ENCODE peak calls at places on chromosomes 5 and 9, in nine cellular contexts. O is astrocyte; C is activated CD4-positive, alpha-beta T cell treated with anti-CD3 and anti-CD28 coated beads for 48 hours; Z is NCI-H2081; K is SK-N-MC; U is M059J; P is esophagus squamous epithelium; J is activated gamma-delta T cell treated with anti-CD3 and anti-CD28 coated beads, Interleukin-2, amount 50 U/mL, for 16 hours; H is activated naive CD4-positive, alpha-beta T cell. I is an unnamed sample.

GRCh38 chr5:157816682-157817268 is 42.2 kb downstream of the CLINT1 start:
- DNase-seq in O (no peak), C (no peak), Z (no peak), K (no peak), U (peak), P (no peak), J (no peak), H (no peak), I (no peak)

GRCh38 chr5:3226171-3226570 is 369.5 kb upstream of the IRX1 start:
- DNase-seq in O (no peak), C (no peak), Z (no peak), K (no peak), U (peak), P (no peak), J (no peak), H (no peak), I (no peak)

GRCh38 chr9:69186841-69187611 is 12.9 kb downstream of the TJP2 start:
- DNase-seq in O (peak), C (no peak), Z (no peak), K (no peak), U (peak), P (no peak), J (no peak), H (no peak), I (peak)

GRCh38 chr9:115730845-115731244 is 422.7 kb upstream of the PAPPA start:
- DNase-seq in O (no peak), C (no peak), Z (no peak), K (peak), U (peak), P (no peak), J (no peak), H (no peak), I (no peak)

GRCh38 chr9:109817146-109817845 is 37.3 kb downstream of the PALM2AKAP2 start:
- DNase-seq in O (peak), C (no peak), Z (no peak), K (no peak), U (peak), P (no peak), J (no peak), H (no peak), I (peak)

GRCh38 chr5:78557601-78558000 is 91.0 kb downstream of the LHFPL2 start:
- DNase-seq in O (no peak), C (no peak), Z (no peak), K (no peak), U (no peak), P (no peak), J (no peak), H (no peak), I (no peak)

GRCh38 chr9:37943329-37944265 is 39.7 kb upstream of the SLC25A51 start:
- DNase-seq in O (peak), C (no peak), Z (no peak), K (no peak), U (peak), P (no peak), J (no peak), H (no peak), I (peak)

GRCh38 chr5:2904956-2905355 is 153.5 kb upstream of the IRX2 start:
- DNase-seq in O (no peak), C (no peak), Z (no peak), K (no peak), U (no peak), P (no peak), J (no peak), H (no peak), I (no peak)

GRCh38 chr9:99162759-99163364 is 57.9 kb downstream of the TGFBR1 start:
- DNase-seq in O (peak), C (no peak), Z (peak), K (peak), U (peak), P (no peak), J (no peak), H (no peak), I (peak)

GRCh38 chr5:41094871-41095270 is 23.7 kb upstream of the MROH2B start:
- DNase-seq in O (peak), C (no peak), Z (no peak), K (no peak), U (peak), P (no peak), J (no peak), H (no peak), I (peak)

GRCh38 chr9:120612218-120612617 is 32.3 kb upstream of the CDK5RAP2 start:
- DNase-seq in O (no peak), C (no peak), Z (no peak), K (no peak), U (peak), P (no peak), J (no peak), H (no peak), I (peak)

GRCh38 chr5:538801-539468 is 14.7 kb upstream of the SLC9A3 start:
- DNase-seq in O (no peak), C (no peak), Z (no peak), K (no peak), U (no peak), P (no peak), J (no peak), H (no peak), I (no peak)

GRCh38 chr9:35029241-35029640 is 39.7 kb downstream of the DNAJB5 start:
- DNase-seq in O (no peak), C (no peak), Z (no peak), K (no peak), U (no peak), P (no peak), J (no peak), H (no peak), I (no peak)

GRCh38 chr9:97468658-97469448 is 32.6 kb upstream of the TMOD1 start:
- DNase-seq in O (peak), C (peak), Z (peak), K (no peak), U (peak), P (no peak), J (no peak), H (no peak), I (peak)

GRCh38 chr9:137437691-137438590 is 3.2 kb downstream of the ENTPD8 start:
- DNase-seq in O (no peak), C (no peak), Z (no peak), K (no peak), U (no peak), P (no peak), J (no peak), H (no peak), I (no peak)

GRCh38 chr5:115956957-115957356 is 5.3 kb upstream of the LVRN start:
- DNase-seq in O (no peak), C (no peak), Z (no peak), K (no peak), U (no peak), P (no peak), J (no peak), H (no peak), I (no peak)

GRCh38 chr9:73573235-73573634 is 421.6 kb downstream of the ANXA1 start:
- DNase-seq in O (no peak), C (no peak), Z (no peak), K (no peak), U (no peak), P (no peak), J (no peak), H (no peak), I (no peak)

GRCh38 chr5:160539431-160539830 is 117.8 kb downstream of the PTTG1 start:
- DNase-seq in O (peak), C (peak), Z (no peak), K (no peak), U (peak), P (no peak), J (peak), H (no peak), I (no peak)

I was measured in A172.